ENCODE peak calls at places on chromosome 7, in seven cellular contexts. E is heart left ventricle, J is fibroblast of lung, M is stomach, C is pancreas, W is heart right ventricle, Y is K562. O is an unnamed sample.

GRCh38 chr7:128035712-128036111 is 4.5 kb upstream of the LRRC4 start:
- DNase-seq in M (no peak), C (no peak), Y (peak; percentile 54), E (no peak), W (no peak), J (peak; percentile 28), O (peak; percentile 60)

GRCh38 chr7:133971658-133972057 is 155.5 kb upstream of the LRGUK start:
- DNase-seq in E (no peak), W (no peak), C (no peak), M (no peak), J (no peak), Y (no peak), O (no peak)

GRCh38 chr7:148882668-148883232 is 1.3 kb downstream of the EZH2 start:
- DNase-seq in W (no peak), Y (no peak), M (no peak), J (peak; percentile 6), C (no peak), E (no peak), O (no peak)

GRCh38 chr7:131738066-131738465 is 181.6 kb upstream of the PODXL start:
- DNase-seq in J (no peak), C (no peak), W (no peak), E (no peak), Y (no peak), M (no peak), O (no peak)

GRCh38 chr7:17495655-17496396 is 197.4 kb downstream of the AHR start:
- DNase-seq in M (no peak), W (no peak), Y (no peak), C (no peak), J (peak; percentile 12), E (no peak), O (no peak)

GRCh38 chr7:751826-752225 is 24.7 kb upstream of the PRKAR1B start:
- DNase-seq in J (no peak), M (no peak), C (no peak), W (no peak), E (no peak), Y (no peak), O (no peak)

GRCh38 chr7:72183835-72184234 is 228.3 kb downstream of the CALN1 start:
- DNase-seq in E (no peak), C (no peak), W (no peak), Y (peak; percentile 19), J (no peak), M (no peak), O (no peak)

GRCh38 chr7:107659666-107660065 is 962 bp upstream of the SLC26A4 start:
- DNase-seq in E (no peak), M (no peak), C (no peak), Y (no peak), J (peak; percentile 84), W (no peak), O (no peak)

GRCh38 chr7:47651355-47652317 is 69.7 kb upstream of the TNS3 start:
- DNase-seq in M (no peak), W (no peak), C (no peak), Y (no peak), E (peak; percentile 45), J (peak; percentile 99), O (no peak)

GRCh38 chr7:155427411-155428038 is 30.4 kb upstream of the EN2 start:
- DNase-seq in J (no peak), W (no peak), Y (no peak), E (peak; percentile 13), C (no peak), M (no peak), O (no peak)

GRCh38 chr7:74175270-74175803 is 1.2 kb downstream of the EIF4H start:
- DNase-seq in C (no peak), Y (no peak), W (no peak), J (no peak), E (no peak), M (no peak), O (no peak)

GRCh38 chr7:110539216-110539615 is 551.7 kb upstream of the LRRN3 start:
- DNase-seq in W (no peak), E (no peak), M (no peak), J (no peak), Y (no peak), C (no peak), O (no peak)

GRCh38 chr7:25495342-25495855 is 267.1 kb upstream of the NPVF start:
- DNase-seq in E (peak; percentile 28), M (no peak), W (peak; percentile 11), Y (peak; percentile 45), C (no peak), J (no peak), O (no peak)

GRCh38 chr7:70738080-70738479 is 393.9 kb upstream of the GALNT17 start:
- DNase-seq in J (peak; percentile 68), C (peak; percentile 22), W (no peak), E (no peak), M (peak; percentile 47), Y (no peak), O (no peak)

GRCh38 chr7:7566651-7567611 is at the start of gene MIOS:
- DNase-seq in W (peak; percentile 92), C (peak; percentile 90), M (peak; percentile 90), J (peak; percentile 72), Y (peak; percentile 97), E (peak; percentile 93), O (peak; percentile 89)

GRCh38 chr7:43621729-43622448 is 39.0 kb downstream of the STK17A start:
- DNase-seq in W (no peak), M (no peak), E (no peak), Y (no peak), J (peak; percentile 32), C (no peak), O (no peak)
- H3K36me3 ChIP-seq in W (no peaks in the 10 kb centered on the region), M (peaks cover 79% of the 10 kb centered on the region), E (peaks cover 49% of the 10 kb centered on the region), Y (peaks cover 67% of the 10 kb centered on the region), J (peaks cover 8% of the 10 kb centered on the region), C (no peaks in the 10 kb centered on the region), O (peaks cover 13% of the 10 kb centered on the region)

GRCh38 chr7:142790565-142790964 is 19.8 kb downstream of the PRSS2 start:
- DNase-seq in W (no peak), J (peak; percentile 27), Y (no peak), C (no peak), M (no peak), E (no peak), O (no peak)
- H3K4me1 ChIP-seq in W (no peaks in the 10 kb centered on the region), J (no peaks in the 10 kb centered on the region), Y (no peaks in the 10 kb centered on the region), C (no peaks in the 10 kb centered on the region), M (no peaks in the 10 kb centered on the region), E (no peaks in the 10 kb centered on the region), O (no peaks in the 10 kb centered on the region)

DNA sequence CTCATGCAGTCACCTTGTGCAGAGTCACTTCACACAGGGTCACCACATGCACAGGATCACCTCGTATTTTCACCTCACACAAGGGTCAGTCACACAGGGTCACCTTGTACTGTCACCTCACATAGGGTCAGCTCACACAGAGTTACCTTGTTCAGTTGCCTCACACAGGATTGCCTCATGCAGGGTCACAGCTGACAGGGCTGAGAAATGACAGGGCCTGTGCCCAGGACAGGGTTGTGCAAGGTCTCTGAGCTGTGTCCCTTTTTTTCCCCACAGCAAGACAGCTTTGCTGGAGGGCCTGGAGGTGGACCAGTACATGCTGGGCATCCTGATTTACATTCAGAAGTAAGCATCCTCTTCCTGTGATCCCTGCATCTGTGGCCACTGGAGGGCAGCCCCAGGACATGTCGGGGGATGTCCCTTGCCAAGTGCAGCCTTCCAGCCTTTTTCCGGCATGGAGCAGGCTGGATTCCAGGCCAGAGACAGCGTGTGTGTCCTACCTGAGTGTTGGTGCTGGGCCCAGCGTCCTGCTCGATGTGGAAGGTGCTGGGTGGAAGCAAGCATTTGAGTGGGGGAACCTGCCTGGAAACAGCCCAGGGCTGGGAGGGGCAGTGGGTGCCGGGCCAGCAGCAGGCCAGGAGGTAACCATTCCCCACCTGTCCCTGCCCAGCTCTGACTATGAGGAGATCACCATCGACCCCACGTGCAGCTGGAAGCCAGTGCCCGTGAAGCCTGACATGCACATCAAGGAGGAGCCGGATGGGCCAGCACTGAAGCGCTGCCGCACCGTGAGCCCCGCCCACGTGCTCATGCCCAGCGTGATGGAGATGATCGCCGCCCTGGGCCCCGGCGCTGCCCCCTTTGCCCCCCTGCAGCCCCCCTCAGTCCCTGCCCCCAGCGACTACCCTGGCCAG is 16.3 kb downstream of the ZMIZ2 start:
- DNase-seq in C (no peak), M (no peak), E (no peak), J (no peak), W (no peak), Y (no peak), O (no peak)
- H3K36me3 ChIP-seq in C (peaks cover 3% of the 10 kb centered on the region), M (peaks cover 82% of the 10 kb centered on the region), E (peaks cover 80% of the 10 kb centered on the region), J (peaks cover 35% of the 10 kb centered on the region), W (peaks cover 8% of the 10 kb centered on the region), Y (peaks cover 74% of the 10 kb centered on the region), O (peaks cover 25% of the 10 kb centered on the region)

GRCh38 chr7:3916146-3916545 is 615.1 kb downstream of the SDK1 start:
- DNase-seq in J (peak; percentile 59), Y (no peak), E (no peak), C (no peak), W (no peak), M (no peak), O (no peak)

GRCh38 chr7:3914385-3914784 is 613.3 kb downstream of the SDK1 start:
- DNase-seq in Y (no peak), J (no peak), M (no peak), C (no peak), W (no peak), E (no peak), O (no peak)

GRCh38 chr7:3915337-3915865 is 614.3 kb downstream of the SDK1 start:
- DNase-seq in E (no peak), W (no peak), M (no peak), J (no peak), Y (no peak), C (no peak), O (no peak)

GRCh38 chr7:3918576-3918975 is 617.5 kb downstream of the SDK1 start:
- DNase-seq in J (no peak), E (no peak), Y (no peak), W (no peak), C (no peak), M (no peak), O (no peak)

DNA sequence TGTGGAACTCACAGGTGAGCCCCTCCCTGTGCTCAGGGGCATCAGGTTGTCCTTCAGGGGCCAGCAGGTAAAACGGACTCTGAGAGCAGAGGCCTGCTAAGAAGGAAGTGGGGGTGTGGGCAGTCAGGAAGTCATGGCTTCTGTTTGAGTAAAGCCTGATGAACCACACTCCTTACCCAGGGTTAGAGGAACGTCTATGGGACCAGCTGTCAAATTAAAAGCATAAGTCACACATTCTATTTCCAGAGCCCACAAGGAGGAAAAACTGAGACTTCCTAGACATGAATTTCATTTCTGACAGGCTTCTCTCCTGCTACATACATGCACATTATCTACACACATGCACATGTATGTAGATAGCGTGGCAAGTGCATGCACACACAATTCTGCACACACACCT is 616.4 kb downstream of the SDK1 start:
- DNase-seq in J (no peak), W (no peak), M (no peak), Y (no peak), C (no peak), E (no peak), O (no peak)
- H3K4me1 ChIP-seq in J (no peaks in the 10 kb centered on the region), W (no peaks in the 10 kb centered on the region), M (no peaks in the 10 kb centered on the region), Y (no peaks in the 10 kb centered on the region), C (no peaks in the 10 kb centered on the region), E (peaks cover under 1% of the 10 kb centered on the region), O (no peaks in the 10 kb centered on the region)

O was measured in BE2C.